ENCODE peak calls at places on chromosome 1, in ten cellular contexts. One of them, this sample, is unnamed.

GRCh38 chr1:45566722-45567121 is 16.1 kb downstream of the AKR1A1 start:
- DNase-seq in GM12865: no peak
- DNase-seq in IMR-90: no peak
- DNase-seq in nephron progenitor cell: no peak
- DNase-seq in left ventricle myocardium inferior: peak
- DNase-seq in GM20000: no peak
- DNase-seq in pancreas: no peak
- DNase-seq in stomach: no peak
- DNase-seq in vagina: no peak
- DNase-seq in Caco-2: no peak
- DNase-seq in this sample: no peak

GRCh38 chr1:80054129-80054528 is 1047.6 kb upstream of the ADGRL4 start:
- DNase-seq in nephron progenitor cell: no peak
- DNase-seq in Caco-2: no peak
- DNase-seq in left ventricle myocardium inferior: no peak
- DNase-seq in pancreas: no peak
- DNase-seq in IMR-90: peak
- DNase-seq in GM20000: no peak
- DNase-seq in vagina: no peak
- DNase-seq in stomach: no peak
- DNase-seq in GM12865: no peak
- DNase-seq in this sample: no peak

GRCh38 chr1:40592107-40592773 is 60.8 kb downstream of the ZNF684 start:
- DNase-seq in vagina: no peak
- DNase-seq in IMR-90: peak
- DNase-seq in stomach: no peak
- DNase-seq in GM12865: peak
- DNase-seq in left ventricle myocardium inferior: no peak
- DNase-seq in Caco-2: peak
- DNase-seq in pancreas: no peak
- DNase-seq in GM20000: no peak
- DNase-seq in nephron progenitor cell: no peak
- DNase-seq in this sample: no peak

GRCh38 chr1:214143015-214143775 is 137.8 kb upstream of the SMYD2 start:
- DNase-seq in Caco-2: no peak
- DNase-seq in IMR-90: no peak
- DNase-seq in nephron progenitor cell: no peak
- DNase-seq in left ventricle myocardium inferior: no peak
- DNase-seq in pancreas: no peak
- DNase-seq in GM20000: no peak
- DNase-seq in vagina: no peak
- DNase-seq in GM12865: no peak
- DNase-seq in stomach: no peak
- DNase-seq in this sample: no peak

GRCh38 chr1:8862528-8862927 is 16.0 kb downstream of the ENO1 start:
- DNase-seq in stomach: no peak
- DNase-seq in left ventricle myocardium inferior: no peak
- DNase-seq in GM12865: peak
- DNase-seq in GM20000: no peak
- DNase-seq in Caco-2: peak
- DNase-seq in nephron progenitor cell: peak
- DNase-seq in IMR-90: no peak
- DNase-seq in vagina: no peak
- DNase-seq in pancreas: no peak
- DNase-seq in this sample: no peak

GRCh38 chr1:35475356-35475755 is 81.8 kb downstream of the KIAA0319L start:
- DNase-seq in Caco-2: no peak
- DNase-seq in IMR-90: no peak
- DNase-seq in GM20000: no peak
- DNase-seq in nephron progenitor cell: no peak
- DNase-seq in pancreas: no peak
- DNase-seq in stomach: no peak
- DNase-seq in GM12865: no peak
- DNase-seq in left ventricle myocardium inferior: no peak
- DNase-seq in vagina: no peak
- DNase-seq in this sample: no peak

GRCh38 chr1:54273092-54273836 is 73.3 kb downstream of the MRPL37 start:
- DNase-seq in GM20000: no peak
- DNase-seq in left ventricle myocardium inferior: peak
- DNase-seq in vagina: no peak
- DNase-seq in Caco-2: no peak
- DNase-seq in GM12865: peak
- DNase-seq in IMR-90: peak
- DNase-seq in nephron progenitor cell: peak
- DNase-seq in pancreas: peak
- DNase-seq in stomach: peak
- DNase-seq in this sample: peak

GRCh38 chr1:1419363-1419811 is 1.7 kb downstream of the ANKRD65 start:
- DNase-seq in nephron progenitor cell: no peak
- DNase-seq in GM20000: no peak
- DNase-seq in vagina: no peak
- DNase-seq in IMR-90: no peak
- DNase-seq in Caco-2: no peak
- DNase-seq in left ventricle myocardium inferior: no peak
- DNase-seq in pancreas: no peak
- DNase-seq in GM12865: no peak
- DNase-seq in stomach: no peak
- DNase-seq in this sample: no peak

GRCh38 chr1:16613185-16614147 is at the start of gene NBPF1:
- DNase-seq in vagina: peak
- DNase-seq in GM20000: peak
- DNase-seq in Caco-2: peak
- DNase-seq in nephron progenitor cell: peak
- DNase-seq in stomach: peak
- DNase-seq in pancreas: peak
- DNase-seq in GM12865: peak
- DNase-seq in IMR-90: peak
- DNase-seq in left ventricle myocardium inferior: peak
- DNase-seq in this sample: peak
- TF ChIP-seq CTCF in vagina: peak
- TF ChIP-seq CTCF in GM20000: no peak
- TF ChIP-seq CTCF in Caco-2: no peak
- TF ChIP-seq CTCF in nephron progenitor cell: no peak
- TF ChIP-seq CTCF in stomach: no peak
- TF ChIP-seq CTCF in pancreas: no peak
- TF ChIP-seq CTCF in GM12865: no peak
- TF ChIP-seq CTCF in IMR-90: no peak
- TF ChIP-seq CTCF in left ventricle myocardium inferior: no peak
- TF ChIP-seq CTCF in this sample: peak

GRCh38 chr1:160742428-160743127 is 3.5 kb downstream of the SLAMF7 start:
- DNase-seq in GM12865: peak
- DNase-seq in GM20000: no peak
- DNase-seq in IMR-90: no peak
- DNase-seq in left ventricle myocardium inferior: no peak
- DNase-seq in nephron progenitor cell: no peak
- DNase-seq in pancreas: no peak
- DNase-seq in stomach: no peak
- DNase-seq in vagina: no peak
- DNase-seq in Caco-2: no peak
- DNase-seq in this sample: no peak

GRCh38 chr1:160740133-160740688 is 1.2 kb downstream of the SLAMF7 start:
- DNase-seq in GM12865: peak
- DNase-seq in left ventricle myocardium inferior: no peak
- DNase-seq in pancreas: no peak
- DNase-seq in GM20000: no peak
- DNase-seq in nephron progenitor cell: no peak
- DNase-seq in IMR-90: no peak
- DNase-seq in stomach: no peak
- DNase-seq in Caco-2: no peak
- DNase-seq in vagina: no peak
- DNase-seq in this sample: no peak

GRCh38 chr1:160741092-160741501 is 2.0 kb downstream of the SLAMF7 start:
- DNase-seq in pancreas: no peak
- DNase-seq in GM12865: peak
- DNase-seq in stomach: no peak
- DNase-seq in GM20000: no peak
- DNase-seq in IMR-90: no peak
- DNase-seq in Caco-2: no peak
- DNase-seq in nephron progenitor cell: no peak
- DNase-seq in left ventricle myocardium inferior: no peak
- DNase-seq in vagina: no peak
- DNase-seq in this sample: no peak

GRCh38 chr1:160743266-160743665 is 4.2 kb downstream of the SLAMF7 start:
- DNase-seq in left ventricle myocardium inferior: no peak
- DNase-seq in pancreas: no peak
- DNase-seq in GM12865: no peak
- DNase-seq in Caco-2: no peak
- DNase-seq in GM20000: no peak
- DNase-seq in stomach: no peak
- DNase-seq in IMR-90: no peak
- DNase-seq in vagina: no peak
- DNase-seq in nephron progenitor cell: no peak
- DNase-seq in this sample: no peak

DNA sequence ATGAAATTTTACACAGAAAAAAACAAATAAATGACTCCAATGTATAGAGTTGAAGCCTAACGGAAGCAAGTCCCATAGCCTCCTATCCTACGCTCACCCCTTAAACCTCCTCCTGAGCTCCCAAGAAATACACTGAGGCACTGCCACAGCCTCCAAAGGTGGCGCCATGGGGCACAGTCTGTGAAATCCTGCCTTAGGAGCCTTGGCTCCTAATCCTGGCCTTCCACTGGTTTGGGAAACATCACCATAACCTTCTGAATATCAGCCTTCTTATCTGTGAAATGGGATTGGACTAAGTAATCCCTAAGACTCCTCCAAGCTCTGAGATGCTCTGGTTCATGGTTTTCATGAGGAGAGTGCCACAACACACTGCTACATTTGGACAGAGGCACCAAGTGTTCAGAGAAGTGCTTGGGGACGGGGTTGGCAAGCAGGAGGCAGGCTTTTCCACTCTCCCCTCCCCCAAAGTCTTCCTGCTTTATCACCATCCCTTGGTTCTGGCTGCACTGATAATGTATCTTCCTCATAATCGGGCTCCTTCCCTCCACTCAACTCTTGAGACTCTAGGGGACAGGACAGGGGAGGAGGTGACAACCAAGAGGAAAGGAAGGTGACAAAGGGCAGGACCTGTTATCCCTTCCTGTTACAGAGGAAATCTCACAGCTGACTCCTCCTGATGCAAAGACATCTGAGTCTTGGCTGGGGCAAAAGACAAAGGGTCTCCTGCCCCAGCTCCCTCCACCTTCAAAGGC is 2.7 kb downstream of the SLAMF7 start:
- DNase-seq in GM20000: no peak
- DNase-seq in stomach: no peak
- DNase-seq in Caco-2: no peak
- DNase-seq in IMR-90: no peak
- DNase-seq in GM12865: no peak
- DNase-seq in left ventricle myocardium inferior: no peak
- DNase-seq in nephron progenitor cell: no peak
- DNase-seq in vagina: no peak
- DNase-seq in pancreas: no peak
- DNase-seq in this sample: no peak
- TF ChIP-seq CTCF in GM20000: peak
- TF ChIP-seq CTCF in stomach: no peak
- TF ChIP-seq CTCF in Caco-2: no peak
- TF ChIP-seq CTCF in IMR-90: no peak
- TF ChIP-seq CTCF in GM12865: no peak
- TF ChIP-seq CTCF in left ventricle myocardium inferior: no peak
- TF ChIP-seq CTCF in nephron progenitor cell: no peak
- TF ChIP-seq CTCF in vagina: no peak
- TF ChIP-seq CTCF in pancreas: no peak
- TF ChIP-seq CTCF in this sample: no peak

DNA sequence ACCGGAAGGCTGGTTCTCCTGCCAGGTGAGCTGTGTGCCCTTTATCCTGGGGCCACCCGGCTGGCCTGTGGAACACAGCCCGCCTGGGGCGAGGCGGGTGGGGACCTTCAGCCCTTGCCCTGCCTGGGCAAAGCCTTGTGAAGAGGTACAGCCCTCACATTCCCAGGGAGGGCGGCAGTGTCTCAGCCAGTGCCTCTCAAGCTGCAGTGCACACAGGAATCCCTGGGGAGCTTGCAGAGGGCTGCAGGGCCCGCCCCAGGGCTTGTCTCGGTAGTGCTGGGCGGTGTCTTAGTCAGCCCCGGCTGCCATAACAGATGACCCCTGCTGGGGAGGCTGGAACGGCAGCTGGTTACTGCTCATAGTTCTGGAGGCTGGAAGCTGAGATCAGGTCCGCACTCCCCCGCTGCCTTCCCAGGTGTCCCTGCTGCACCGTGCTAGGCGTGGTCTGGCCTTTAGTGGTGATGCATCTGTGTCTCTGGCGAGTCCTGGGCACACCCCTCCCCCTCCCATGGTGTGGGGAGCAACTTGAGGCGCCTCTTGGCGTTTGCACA is 12.6 kb downstream of the DFFB start:
- DNase-seq in vagina: no peak
- DNase-seq in left ventricle myocardium inferior: no peak
- DNase-seq in IMR-90: no peak
- DNase-seq in pancreas: no peak
- DNase-seq in nephron progenitor cell: peak
- DNase-seq in Caco-2: peak
- DNase-seq in stomach: no peak
- DNase-seq in GM20000: no peak
- DNase-seq in GM12865: peak
- DNase-seq in this sample: no peak
- TF ChIP-seq CTCF in vagina: no peak
- TF ChIP-seq CTCF in left ventricle myocardium inferior: no peak
- TF ChIP-seq CTCF in IMR-90: no peak
- TF ChIP-seq CTCF in pancreas: no peak
- TF ChIP-seq CTCF in nephron progenitor cell: no peak
- TF ChIP-seq CTCF in Caco-2: no peak
- TF ChIP-seq CTCF in stomach: no peak
- TF ChIP-seq CTCF in GM20000: no peak
- TF ChIP-seq CTCF in GM12865: no peak
- TF ChIP-seq CTCF in this sample: no peak

GRCh38 chr1:173208868-173209267 is 1.7 kb upstream of the TNFSF4 start:
- DNase-seq in vagina: no peak
- DNase-seq in nephron progenitor cell: no peak
- DNase-seq in pancreas: no peak
- DNase-seq in left ventricle myocardium inferior: no peak
- DNase-seq in stomach: no peak
- DNase-seq in GM20000: no peak
- DNase-seq in GM12865: no peak
- DNase-seq in Caco-2: no peak
- DNase-seq in IMR-90: no peak
- DNase-seq in this sample: no peak

GRCh38 chr1:173210716-173211231 is 3.6 kb upstream of the TNFSF4 start:
- DNase-seq in Caco-2: no peak
- DNase-seq in pancreas: no peak
- DNase-seq in left ventricle myocardium inferior: no peak
- DNase-seq in stomach: no peak
- DNase-seq in IMR-90: no peak
- DNase-seq in GM20000: no peak
- DNase-seq in nephron progenitor cell: no peak
- DNase-seq in vagina: no peak
- DNase-seq in GM12865: no peak
- DNase-seq in this sample: no peak

GRCh38 chr1:173212952-173213491 is 5.9 kb upstream of the TNFSF4 start:
- DNase-seq in IMR-90: no peak
- DNase-seq in left ventricle myocardium inferior: no peak
- DNase-seq in GM20000: peak
- DNase-seq in vagina: no peak
- DNase-seq in pancreas: no peak
- DNase-seq in stomach: no peak
- DNase-seq in GM12865: peak
- DNase-seq in Caco-2: no peak
- DNase-seq in nephron progenitor cell: no peak
- DNase-seq in this sample: no peak

GRCh38 chr1:173210273-173210672 is 3.1 kb upstream of the TNFSF4 start:
- DNase-seq in left ventricle myocardium inferior: no peak
- DNase-seq in nephron progenitor cell: no peak
- DNase-seq in IMR-90: no peak
- DNase-seq in stomach: no peak
- DNase-seq in Caco-2: no peak
- DNase-seq in GM12865: no peak
- DNase-seq in pancreas: no peak
- DNase-seq in GM20000: no peak
- DNase-seq in vagina: no peak
- DNase-seq in this sample: no peak

GRCh38 chr1:173213665-173214064 is 6.5 kb upstream of the TNFSF4 start:
- DNase-seq in GM12865: no peak
- DNase-seq in nephron progenitor cell: no peak
- DNase-seq in vagina: no peak
- DNase-seq in stomach: no peak
- DNase-seq in left ventricle myocardium inferior: no peak
- DNase-seq in GM20000: no peak
- DNase-seq in pancreas: no peak
- DNase-seq in Caco-2: no peak
- DNase-seq in IMR-90: no peak
- DNase-seq in this sample: no peak
- TF ChIP-seq CTCF in GM12865: no peak
- TF ChIP-seq CTCF in nephron progenitor cell: no peak
- TF ChIP-seq CTCF in vagina: no peak
- TF ChIP-seq CTCF in stomach: no peak
- TF ChIP-seq CTCF in left ventricle myocardium inferior: no peak
- TF ChIP-seq CTCF in GM20000: no peak
- TF ChIP-seq CTCF in pancreas: no peak
- TF ChIP-seq CTCF in Caco-2: no peak
- TF ChIP-seq CTCF in IMR-90: no peak
- TF ChIP-seq CTCF in this sample: peak